ENCODE peak calls at places on chromosomes 16 and 17, in five cellular contexts. L, Y, D, K and Q are unnamed samples.

GRCh38 chr16:25886598-25886997 is 194.8 kb downstream of the HS3ST4 start:
- DNase-seq in L (no peak), D (no peak), Y (no peak), K (no peak), Q (no peak)

GRCh38 chr16:85641776-85642176 is 28.7 kb downstream of the GSE1 start:
- DNase-seq in D (no peak), L (peak; percentile 7), Y (no peak), K (no peak), Q (no peak)

GRCh38 chr17:2416010-2416734 is 15.3 kb upstream of the MNT start:
- DNase-seq in D (peak; percentile 97), K (peak; percentile 80), Y (peak; percentile 79), L (peak; percentile 82), Q (peak; percentile 84)

GRCh38 chr17:31838641-31839225 is 20.3 kb downstream of the COPRS start:
- DNase-seq in D (no peak), Y (no peak), K (peak; percentile 16), L (no peak), Q (no peak)

GRCh38 chr16:81429045-81429521 is 15.5 kb upstream of the CMIP start:
- DNase-seq in L (peak; percentile 50), Y (no peak), D (no peak), K (peak; percentile 44), Q (no peak)

GRCh38 chr17:3804503-3804931 is 3.5 kb upstream of the ITGAE start:
- DNase-seq in Y (peak; percentile 53), D (no peak), K (no peak), L (peak; percentile 66), Q (no peak)

GRCh38 chr17:63843387-63844292 is 1.2 kb upstream of the SMARCD2 start:
- DNase-seq in L (peak; percentile 55), D (no peak), Y (no peak), K (peak; percentile 66), Q (no peak)

GRCh38 chr17:15048933-15049539 is 216.1 kb downstream of the PMP22 start:
- DNase-seq in K (no peak), L (no peak), Y (no peak), D (no peak), Q (no peak)

GRCh38 chr16:29743827-29744531 is 1.8 kb downstream of the C16orf54 start:
- DNase-seq in Y (peak; percentile 65), L (no peak), K (no peak), D (no peak), Q (no peak)

GRCh38 chr16:22948603-22949368 is 134.8 kb downstream of the HS3ST2 start:
- DNase-seq in D (peak; percentile 63), Y (peak; percentile 64), K (peak; percentile 55), L (peak; percentile 53), Q (peak; percentile 58)

GRCh38 chr16:3058173-3059030 is 7.0 kb upstream of the IL32 start:
- DNase-seq in D (no peak), Y (peak; percentile 69), K (no peak), L (peak; percentile 23), Q (peak; percentile 23)

GRCh38 chr17:68035131-68035522 is 408 bp upstream of the KPNA2 start:
- DNase-seq in K (no peak), Y (no peak), L (no peak), D (peak; percentile 83), Q (no peak)

GRCh38 chr16:56519459-56520250 is at the start of gene BBS2:
- DNase-seq in L (peak; percentile 84), D (peak; percentile 80), Y (peak; percentile 88), K (peak; percentile 80), Q (peak; percentile 72)

GRCh38 chr16:87138868-87139267 is 178.3 kb downstream of the C16orf95 start:
- DNase-seq in Y (no peak), D (no peak), L (no peak), K (no peak), Q (no peak)

GRCh38 chr17:59963738-59964454 is 644 bp downstream of the RNFT1 start:
- DNase-seq in D (no peak), K (peak; percentile 51), Y (peak; percentile 54), L (peak; percentile 69), Q (no peak)

GRCh38 chr17:50514936-50515702 is 6.9 kb downstream of the MYCBPAP start:
- DNase-seq in K (peak; percentile 45), Y (no peak), L (peak; percentile 31), D (no peak), Q (peak; percentile 56)

GRCh38 chr16:24085665-24086064 is 170.5 kb upstream of the CACNG3 start:
- DNase-seq in K (no peak), D (no peak), L (no peak), Y (no peak), Q (no peak)

GRCh38 chr17:73772107-73772705 is 128.0 kb upstream of the SDK2 start:
- DNase-seq in L (no peak), K (no peak), Y (no peak), D (no peak), Q (no peak)

GRCh38 chr16:1991588-1992474 is 2.1 kb downstream of the SYNGR3 start:
- DNase-seq in L (peak; percentile 88), K (peak; percentile 81), Y (peak; percentile 95), D (peak; percentile 70), Q (peak; percentile 92)

GRCh38 chr17:68398731-68399637 is 58.3 kb downstream of the WIPI1 start:
- DNase-seq in D (peak; percentile 55), Y (peak; percentile 68), K (peak; percentile 77), L (peak; percentile 84), Q (peak; percentile 46)

GRCh38 chr17:38871992-38872605 is 2.2 kb downstream of the LASP1 start:
- DNase-seq in Y (no peak), D (no peak), L (no peak), K (no peak), Q (no peak)

GRCh38 chr17:29585080-29585751 is 4.2 kb downstream of the GIT1 start:
- DNase-seq in K (no peak), Y (peak; percentile 41), L (no peak), D (no peak), Q (no peak)

GRCh38 chr17:74800531-74800930 is 24.4 kb upstream of the NAT9 start:
- DNase-seq in L (no peak), Y (no peak), D (no peak), K (no peak), Q (no peak)

GRCh38 chr16:60681014-60681413 is 1355.2 kb downstream of the CDH8 start:
- DNase-seq in Y (no peak), L (no peak), D (no peak), K (no peak), Q (peak; percentile 1)

GRCh38 chr16:72425571-72426341 is 253.8 kb upstream of the PMFBP1 start:
- DNase-seq in D (no peak), Y (no peak), K (no peak), L (no peak), Q (no peak)

GRCh38 chr16:81263470-81264200 is 25.1 kb downstream of the BCO1 start:
- DNase-seq in L (no peak), K (peak; percentile 23), Y (no peak), D (no peak), Q (no peak)

GRCh38 chr17:40903129-40903847 is 18.2 kb upstream of the KRT20 start:
- DNase-seq in Y (no peak), K (no peak), L (peak; percentile 55), D (no peak), Q (no peak)

GRCh38 chr17:65509032-65509431 is 52.4 kb downstream of the AXIN2 start:
- DNase-seq in L (no peak), Y (no peak), D (no peak), K (no peak), Q (no peak)

GRCh38 chr17:28949185-28950016 is 1.9 kb downstream of the PHF12 start:
- DNase-seq in D (peak; percentile 52), Y (peak; percentile 63), L (peak; percentile 54), K (no peak), Q (peak; percentile 52)

GRCh38 chr16:82750078-82750477 is 123.3 kb downstream of the CDH13 start:
- DNase-seq in Y (no peak), D (no peak), L (no peak), K (no peak), Q (no peak)